ENCODE peak calls at places on chromosome 2, in nine cellular contexts. Y is PC-3, V is anterior cingulate cortex, G is PC-9, T is foreskin fibroblast, Q is H4, B is left ventricle myocardium inferior, N is NCI-H524 treated with DMSO at 0.1 percent for 48 hours, U is iris pigment epithelial cell. J is an unnamed sample.
A peak's percentile ranks its signal among the peaks of the same experiment; 100 is the strongest.

GRCh38 chr2:45685299-45685698 is 33.8 kb downstream of the PRKCE start:
- DNase-seq in N (no peak), G (no peak), Q (no peak), B (no peak), Y (no peak), T (no peak), U (no peak), V (no peak), J (no peak)

GRCh38 chr2:171390941-171391516 is 42.8 kb downstream of the METTL8 start:
- DNase-seq in Y (peak; percentile 95), U (peak; percentile 75), Q (peak; percentile 68), B (no peak), N (no peak), G (peak; percentile 92), T (peak; percentile 82), V (no peak), J (no peak)

GRCh38 chr2:98027535-98027934 is 31.8 kb upstream of the TMEM131 start:
- DNase-seq in T (no peak), B (no peak), V (no peak), Q (no peak), N (no peak), Y (no peak), G (no peak), U (no peak), J (no peak)

GRCh38 chr2:215705771-215706261 is 269.9 kb upstream of the FN1 start:
- DNase-seq in Y (peak; percentile 71), N (peak; percentile 35), T (no peak), B (no peak), Q (no peak), V (no peak), G (no peak), U (no peak), J (no peak)

GRCh38 chr2:84613082-84613481 is 96.8 kb downstream of the DNAH6 start:
- DNase-seq in T (no peak), Y (peak; percentile 9), N (no peak), Q (no peak), V (no peak), B (no peak), G (no peak), U (no peak), J (no peak)

GRCh38 chr2:241123816-241124536 is 21.9 kb upstream of the MTERF4 start:
- DNase-seq in N (no peak), G (no peak), B (no peak), V (no peak), Q (no peak), U (no peak), Y (no peak), T (no peak), J (peak; percentile 48)

GRCh38 chr2:238004077-238004830 is 37.4 kb downstream of the UBE2F start:
- DNase-seq in Q (no peak), B (no peak), V (no peak), U (no peak), Y (no peak), G (no peak), N (no peak), T (no peak), J (no peak)

GRCh38 chr2:11697103-11697871 is 27.3 kb upstream of the NTSR2 start:
- DNase-seq in Y (peak; percentile 99), T (peak; percentile 83), B (peak; percentile 44), V (no peak), U (peak; percentile 62), G (peak; percentile 99), N (no peak), Q (peak; percentile 40), J (no peak)

GRCh38 chr2:46376586-46377286 is 79.5 kb downstream of the EPAS1 start:
- DNase-seq in U (no peak), Q (no peak), T (no peak), B (no peak), V (no peak), G (no peak), Y (no peak), N (peak; percentile 97), J (no peak)

GRCh38 chr2:212538156-212539144 is at the start of gene ERBB4:
- DNase-seq in U (no peak), Y (peak; percentile 10), N (no peak), T (peak; percentile 22), Q (no peak), V (no peak), G (no peak), B (peak; percentile 41), J (no peak)